ENCODE peak calls at places on chromosome 17, in six cellular contexts. V, R, K, I, D and J are unnamed samples.
A peak's percentile ranks its signal among the peaks of the same experiment; 100 is the strongest.

GRCh38 chr17:58333396-58334207 is 5.0 kb upstream of the TSPOAP1 start:
- DNase-seq in V (no peak), R (no peak), K (no peak), I (no peak), D (no peak), J (no peak)

GRCh38 chr17:1601571-1601970 is 27.1 kb downstream of the SLC43A2 start:
- DNase-seq in V (no peak), R (no peak), K (no peak), I (no peak), D (no peak), J (no peak)

GRCh38 chr17:33012522-33013033 is 20.9 kb downstream of the SPACA3 start:
- DNase-seq in V (no peak), R (no peak), K (no peak), I (no peak), D (no peak), J (no peak)

GRCh38 chr17:76373481-76373825 is 11.0 kb upstream of the SPHK1 start:
- DNase-seq in V (no peak), R (no peak), K (no peak), I (no peak), D (no peak), J (no peak)

GRCh38 chr17:58694302-58694701 is 1.9 kb downstream of the RAD51C start:
- DNase-seq in V (no peak), R (no peak), K (no peak), I (no peak), D (no peak), J (no peak)

GRCh38 chr17:41060052-41060604 is at the start of gene KRTAP2-3:
- DNase-seq in V (no peak), R (no peak), K (no peak), I (no peak), D (no peak), J (no peak)

GRCh38 chr17:57675427-57675826 is 69.7 kb downstream of the CCDC182 start:
- DNase-seq in V (no peak), R (no peak), K (no peak), I (no peak), D (no peak), J (no peak)

GRCh38 chr17:40061532-40062038 is 1.2 kb upstream of the THRA start:
- DNase-seq in V (no peak), R (no peak), K (no peak), I (no peak), D (no peak), J (no peak)

GRCh38 chr17:82246040-82246364 is 17.2 kb downstream of the SLC16A3 start:
- DNase-seq in V (no peak), R (no peak), K (peak; percentile 14), I (no peak), D (no peak), J (no peak)

GRCh38 chr17:57477483-57478357 is 221.4 kb downstream of the MSI2 start:
- DNase-seq in V (no peak), R (no peak), K (no peak), I (no peak), D (no peak), J (no peak)

GRCh38 chr17:57866319-57866718 is 16.5 kb upstream of the MRPS23 start:
- DNase-seq in V (no peak), R (no peak), K (no peak), I (no peak), D (no peak), J (no peak)

GRCh38 chr17:42653179-42654124 is 5.6 kb upstream of the TUBG2 start:
- DNase-seq in V (peak; percentile 81), R (peak; percentile 61), K (peak; percentile 68), I (peak; percentile 49), D (peak; percentile 72), J (peak; percentile 78)

GRCh38 chr17:20206591-20206990 is 197.4 kb downstream of the SPECC1 start:
- DNase-seq in V (no peak), R (no peak), K (no peak), I (no peak), D (no peak), J (peak; percentile 37)

GRCh38 chr17:70405492-70406220 is 236.3 kb downstream of the KCNJ2 start:
- DNase-seq in V (peak; percentile 21), R (peak; percentile 53), K (no peak), I (no peak), D (no peak), J (no peak)

GRCh38 chr17:81927653-81928496 is at the start of gene MAFG:
- DNase-seq in V (peak; percentile 94), R (peak; percentile 94), K (peak; percentile 92), I (peak; percentile 90), D (peak; percentile 92), J (peak; percentile 94)

GRCh38 chr17:2683912-2684311 is 27.7 kb downstream of the CLUH start:
- DNase-seq in V (no peak), R (no peak), K (no peak), I (peak; percentile 61), D (no peak), J (no peak)

GRCh38 chr17:35154486-35154885 is 6.9 kb downstream of the UNC45B start:
- DNase-seq in V (no peak), R (no peak), K (no peak), I (no peak), D (no peak), J (no peak)

GRCh38 chr17:81251091-81251942 is 12.2 kb downstream of the NDUFAF8 start:
- DNase-seq in V (peak; percentile 38), R (no peak), K (no peak), I (no peak), D (peak; percentile 56), J (no peak)

GRCh38 chr17:40251576-40251975 is 32.5 kb downstream of the WIPF2 start:
- DNase-seq in V (peak; percentile 45), R (peak; percentile 44), K (no peak), I (peak; percentile 25), D (no peak), J (peak; percentile 67)

GRCh38 chr17:57552114-57552601 is 192.9 kb downstream of the CCDC182 start:
- DNase-seq in V (no peak), R (no peak), K (no peak), I (no peak), D (no peak), J (no peak)

GRCh38 chr17:19610879-19611278 is 37.7 kb upstream of the ALDH3A2 start:
- DNase-seq in V (no peak), R (no peak), K (no peak), I (no peak), D (no peak), J (no peak)

GRCh38 chr17:37698856-37699255 is 46.0 kb downstream of the HNF1B start:
- DNase-seq in V (no peak), R (no peak), K (no peak), I (no peak), D (no peak), J (no peak)

GRCh38 chr17:83035722-83036121 is 43.7 kb upstream of the METRNL start:
- DNase-seq in V (no peak), R (no peak), K (no peak), I (no peak), D (no peak), J (no peak)

GRCh38 chr17:59493867-59494266 is 71.5 kb upstream of the DHX40 start:
- DNase-seq in V (no peak), R (no peak), K (no peak), I (no peak), D (no peak), J (no peak)

GRCh38 chr17:39144414-39144813 is 7.0 kb downstream of the PLXDC1 start:
- DNase-seq in V (peak; percentile 95), R (peak; percentile 97), K (peak; percentile 93), I (peak; percentile 83), D (peak; percentile 92), J (peak; percentile 51)

GRCh38 chr17:79031996-79032875 is 8.3 kb downstream of the C1QTNF1 start:
- DNase-seq in V (no peak), R (no peak), K (no peak), I (no peak), D (no peak), J (peak; percentile 19)

GRCh38 chr17:17494499-17495447 is 1.4 kb downstream of the RASD1 start:
- DNase-seq in V (peak; percentile 43), R (peak; percentile 29), K (peak; percentile 72), I (peak; percentile 62), D (peak; percentile 51), J (peak; percentile 56)

GRCh38 chr17:77285594-77286390 is 145.0 kb downstream of the SEC14L1 start:
- DNase-seq in V (peak; percentile 76), R (peak; percentile 40), K (peak; percentile 65), I (peak; percentile 82), D (peak; percentile 50), J (peak; percentile 63)

GRCh38 chr17:40316571-40317344 is 7.8 kb downstream of the RARA start:
- DNase-seq in V (peak; percentile 67), R (no peak), K (peak; percentile 75), I (peak; percentile 56), D (peak; percentile 78), J (peak; percentile 57)

GRCh38 chr17:27615121-27615520 is 15.9 kb upstream of the LGALS9 start:
- DNase-seq in V (no peak), R (no peak), K (no peak), I (no peak), D (no peak), J (no peak)
- TF ChIP-seq CTCF in V (no peak), R (no peak), K (no peak), I (no peak), D (no peak), J (no peak)

GRCh38 chr17:68709461-68709860 is 108.3 kb upstream of the FAM20A start:
- DNase-seq in V (no peak), R (no peak), K (no peak), I (no peak), D (no peak), J (no peak)
- H3K4me1 ChIP-seq in V (no peaks in the 10 kb centered on the region), R (peaks cover 44% of the 10 kb centered on the region), K (no peaks in the 10 kb centered on the region), I (no peaks in the 10 kb centered on the region), D (peaks cover 7% of the 10 kb centered on the region), J (no peaks in the 10 kb centered on the region)

GRCh38 chr17:50075446-50076032 is 19.6 kb upstream of the PDK2 start:
- DNase-seq in V (no peak), R (no peak), K (no peak), I (no peak), D (no peak), J (no peak)

GRCh38 chr17:50078430-50078829 is 16.7 kb upstream of the PDK2 start:
- DNase-seq in V (no peak), R (no peak), K (no peak), I (no peak), D (no peak), J (no peak)

GRCh38 chr17:50074227-50074626 is 18.3 kb downstream of the ITGA3 start:
- DNase-seq in V (no peak), R (no peak), K (no peak), I (no peak), D (no peak), J (no peak)

GRCh38 chr17:50076591-50077235 is 18.4 kb upstream of the PDK2 start:
- DNase-seq in V (no peak), R (no peak), K (no peak), I (no peak), D (no peak), J (no peak)

GRCh38 chr17:50076221-50076590 is 18.9 kb upstream of the PDK2 start:
- DNase-seq in V (no peak), R (no peak), K (no peak), I (no peak), D (no peak), J (no peak)
- H3K4me3 ChIP-seq in V (no peak overlapping the region), R (no peak overlapping the region), K (no peak overlapping the region), I (no peak overlapping the region), D (no peak overlapping the region), J (no peak overlapping the region)

DNA sequence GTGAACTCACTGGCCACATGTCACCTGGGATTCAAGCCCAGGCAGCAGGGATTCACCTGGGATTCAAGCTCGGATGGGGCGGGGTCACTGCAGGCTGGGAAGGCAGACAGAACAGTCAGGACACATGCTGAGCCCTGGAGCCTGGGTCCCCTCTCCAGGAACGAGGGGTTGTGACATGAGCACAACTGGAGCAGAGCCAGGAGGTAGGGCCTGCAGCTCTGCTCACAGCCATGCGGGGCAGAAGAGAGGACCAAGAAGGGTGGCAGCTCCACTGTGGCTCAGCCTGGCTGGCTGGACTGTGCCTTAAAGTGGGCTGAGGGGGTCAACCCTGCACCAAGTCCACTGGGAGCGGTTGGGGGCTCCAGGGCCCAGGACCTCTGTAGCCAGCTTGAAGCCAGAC is 150.1 kb downstream of the RAB11FIP4 start:
- DNase-seq in V (peak; percentile 36), R (no peak), K (no peak), I (no peak), D (no peak), J (no peak)
- TF ChIP-seq CTCF in V (no peak), R (no peak), K (no peak), I (no peak), D (no peak), J (no peak)